ENCODE peak calls at places on chromosomes 6 and 20, in five cellular contexts. Q is testis; D is effector memory CD4-positive, alpha-beta T cell; K is tibial nerve; O is A673. N is an unnamed sample.

GRCh38 chr20:50658804-50659380 is 32.5 kb downstream of the RIPOR3 start:
- DNase-seq in D (no peak), K (no peak), O (no peak), Q (peak), N (no peak)

GRCh38 chr6:28443112-28443773 is at the start of gene ZSCAN23:
- DNase-seq in D (peak), Q (peak), K (peak), O (peak), N (peak)

GRCh38 chr6:43677759-43678158 is 9.8 kb downstream of the MRPS18A start:
- DNase-seq in D (no peak), K (no peak), Q (no peak), O (no peak), N (no peak)

GRCh38 chr6:144150673-144151009 is 324 bp downstream of the STX11 start:
- DNase-seq in D (peak), O (peak), Q (peak), K (no peak), N (no peak)

GRCh38 chr6:147642458-147642857 is 134.0 kb downstream of the SAMD5 start:
- DNase-seq in D (no peak), K (no peak), O (no peak), Q (no peak), N (no peak)

GRCh38 chr6:42314571-42314950 is 96.9 kb upstream of the MRPS10 start:
- DNase-seq in O (no peak), Q (no peak), K (no peak), D (no peak), N (no peak)

GRCh38 chr20:63964412-63964811 is 5.3 kb downstream of the ZNF512B start:
- DNase-seq in Q (no peak), K (no peak), O (no peak), D (no peak), N (no peak)

GRCh38 chr6:137352859-137353258 is 133.7 kb upstream of the IFNGR1 start:
- DNase-seq in D (no peak), O (no peak), K (no peak), Q (no peak), N (no peak)

GRCh38 chr6:7673063-7673536 is 52.8 kb upstream of the BMP6 start:
- DNase-seq in Q (peak), D (no peak), K (peak), O (peak), N (no peak)

GRCh38 chr20:36526521-36527011 is 14.8 kb upstream of the MYL9 start:
- DNase-seq in O (no peak), K (no peak), Q (no peak), D (no peak), N (peak)

GRCh38 chr20:20212675-20213096 is 155.2 kb upstream of the INSM1 start:
- DNase-seq in Q (no peak), K (no peak), O (no peak), D (no peak), N (no peak)

GRCh38 chr6:149566372-149567193 is at the start of gene GINM1:
- DNase-seq in D (peak), Q (peak), O (peak), K (peak), N (no peak)

GRCh38 chr6:130276507-130276906 is 53.8 kb upstream of the SAMD3 start:
- DNase-seq in K (no peak), O (no peak), Q (no peak), D (no peak), N (no peak)

GRCh38 chr20:63696628-63697356 is at the start of gene TNFRSF6B:
- DNase-seq in Q (no peak), K (no peak), O (no peak), D (no peak), N (no peak)

GRCh38 chr6:166312832-166313231 is 4.6 kb upstream of the PRR18 start:
- DNase-seq in O (no peak), Q (no peak), K (no peak), D (no peak), N (no peak)
- H3K27ac ChIP-seq in O (no peak), Q (no peak), K (no peak), D (no peak), N (no peak)

GRCh38 chr20:46951840-46952497 is 57.3 kb downstream of the EYA2 start:
- DNase-seq in D (no peak), K (no peak), O (no peak), Q (no peak), N (no peak)

GRCh38 chr20:46955601-46956556 is 61.2 kb downstream of the EYA2 start:
- DNase-seq in Q (no peak), D (no peak), O (no peak), K (no peak), N (no peak)

GRCh38 chr20:46951405-46951804 is 56.8 kb downstream of the EYA2 start:
- DNase-seq in K (no peak), D (no peak), O (no peak), Q (no peak), N (no peak)

GRCh38 chr20:46954490-46955038 is 59.9 kb downstream of the EYA2 start:
- DNase-seq in K (no peak), D (no peak), Q (no peak), O (no peak), N (no peak)

GRCh38 chr20:46953596-46953995 is 59.0 kb downstream of the EYA2 start:
- DNase-seq in K (no peak), D (no peak), O (no peak), Q (no peak), N (no peak)
- H3K27ac ChIP-seq in K (no peak), D (no peak), O (no peak), Q (no peak), N (no peak)

GRCh38 chr20:3712279-3712873 is at the start of gene SIGLEC1:
- DNase-seq in D (no peak), K (peak), Q (peak), O (no peak), N (peak)
- H3K27ac ChIP-seq in D (no peak), K (no peak), Q (no peak), O (no peak), N (no peak)

DNA sequence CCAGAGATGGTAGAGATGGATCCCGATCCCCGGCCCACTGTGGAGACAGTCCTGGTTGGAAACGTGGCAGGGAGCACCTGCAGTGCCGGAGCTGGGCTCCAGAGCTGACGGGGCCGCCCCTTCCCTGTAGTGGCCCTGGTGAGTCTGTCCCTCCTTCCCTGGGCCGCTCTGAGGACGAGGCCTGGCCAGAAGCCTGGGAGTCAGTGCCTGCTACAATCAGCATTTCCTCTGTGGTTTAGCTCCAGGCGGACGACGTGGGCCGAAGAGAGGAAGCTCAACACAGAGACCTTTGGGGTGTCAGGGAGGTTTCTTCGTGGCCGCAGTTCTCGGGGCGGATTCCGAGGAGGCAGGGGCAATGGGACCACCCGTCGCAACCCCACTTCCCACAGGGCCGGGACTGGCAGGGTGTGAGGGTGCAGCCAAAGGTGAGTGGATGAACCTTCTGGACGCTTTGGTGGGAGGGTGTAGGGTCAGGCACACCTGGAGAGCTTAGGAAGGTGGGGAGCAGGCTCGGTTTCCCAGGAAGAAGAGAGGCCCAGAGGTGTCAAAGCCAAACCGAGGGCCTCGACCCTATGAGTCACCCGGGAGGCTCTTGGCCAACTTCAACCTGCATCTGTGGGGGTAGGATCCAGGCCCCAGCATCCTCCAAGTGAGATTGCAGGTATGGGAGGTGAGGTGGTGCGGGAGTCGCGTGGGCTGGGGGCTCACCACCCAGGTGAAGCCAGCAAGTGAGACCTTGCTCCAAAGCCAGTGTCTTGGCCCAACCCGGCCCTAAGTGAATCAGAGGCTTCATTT is 9.9 kb downstream of the PSMA7 start:
- DNase-seq in O (no peak), K (no peak), D (no peak), Q (no peak), N (no peak)
- H3K27ac ChIP-seq in O (peak), K (peak), D (peak), Q (peak), N (peak)

GRCh38 chr20:57749861-57750260 is 40.0 kb upstream of the PMEPA1 start:
- DNase-seq in D (no peak), O (no peak), K (no peak), Q (no peak), N (no peak)
- H3K27ac ChIP-seq in D (no peak), O (no peak), K (no peak), Q (no peak), N (no peak)